ENCODE peak calls at places on chromosomes 6 and 20, in six cellular contexts. Y is central memory CD8-positive, alpha-beta T cell; R is activated naive CD8-positive, alpha-beta T cell treated with anti-CD3 and anti-CD28 coated beads, Interleukin-2, amount 10 ng/mL, durations not matched to agents 7 days and 5 days; N is activated CD8-positive, alpha-beta memory T cell treated with anti-CD3 and anti-CD28 coated beads, Interleukin-2, amount 10 ng/mL, durations not matched to agents 7 days and 5 days; F is left colon; J is left cardiac atrium. G is an unnamed sample.

GRCh38 chr20:25019381-25020155 is 27.0 kb upstream of the APMAP start:
- ATAC-seq in F (no peak), J (no peak), Y (no peak), N (no peak), R (no peak), G (no peak)

GRCh38 chr20:45257161-45257560 is 2.8 kb upstream of the SLPI start:
- ATAC-seq in F (no peak), R (no peak), Y (no peak), J (no peak), N (no peak), G (no peak)

GRCh38 chr6:106473807-106474206 is 113.3 kb downstream of the CRYBG1 start:
- ATAC-seq in F (no peak), N (no peak), J (no peak), R (no peak), Y (no peak), G (peak)

GRCh38 chr20:20837574-20838021 is 125.2 kb upstream of the RALGAPA2 start:
- ATAC-seq in N (no peak), J (peak), F (peak), Y (no peak), R (no peak), G (no peak)

GRCh38 chr6:53318429-53318828 is 30.3 kb downstream of the ELOVL5 start:
- ATAC-seq in Y (no peak), F (no peak), J (no peak), R (no peak), N (no peak), G (no peak)

GRCh38 chr6:156273065-156273711 is 504.0 kb upstream of the ARID1B start:
- ATAC-seq in Y (no peak), F (no peak), R (no peak), N (no peak), J (no peak), G (no peak)

GRCh38 chr20:40880063-40880715 is 148.4 kb upstream of the TOP1 start:
- ATAC-seq in R (no peak), Y (no peak), N (peak), J (no peak), F (no peak), G (no peak)

GRCh38 chr6:159683722-159684304 is 9.2 kb downstream of the SOD2 start:
- ATAC-seq in N (no peak), Y (no peak), R (no peak), F (no peak), J (no peak), G (no peak)

GRCh38 chr6:156396791-156397418 is 380.3 kb upstream of the ARID1B start:
- ATAC-seq in Y (peak), N (no peak), J (no peak), R (peak), F (no peak), G (peak)

GRCh38 chr6:169961772-169962561 is 210.5 kb downstream of the ERMARD start:
- ATAC-seq in Y (no peak), J (peak), N (no peak), F (no peak), R (peak), G (peak)

GRCh38 chr6:128139519-128139918 is 238.7 kb upstream of the THEMIS start:
- ATAC-seq in R (no peak), J (no peak), N (no peak), Y (no peak), F (peak), G (no peak)

GRCh38 chr6:34315780-34316179 is 67.0 kb upstream of the SMIM29 start:
- ATAC-seq in J (peak), N (no peak), R (peak), Y (no peak), F (no peak), G (peak)

GRCh38 chr6:53635322-53635721 is 30.2 kb downstream of the KLHL31 start:
- ATAC-seq in J (no peak), R (no peak), F (no peak), Y (no peak), N (no peak), G (no peak)

GRCh38 chr6:160275511-160276003 is 16.9 kb upstream of the SLC22A2 start:
- ATAC-seq in F (no peak), N (no peak), R (no peak), J (no peak), Y (no peak), G (no peak)

GRCh38 chr20:10795286-10796026 is 121.7 kb upstream of the JAG1 start:
- ATAC-seq in J (no peak), F (no peak), N (no peak), R (no peak), Y (no peak), G (no peak)

GRCh38 chr6:152726313-152726712 is 24.3 kb upstream of the VIP start:
- ATAC-seq in F (no peak), N (no peak), Y (no peak), R (no peak), J (no peak), G (no peak)

GRCh38 chr6:52392944-52393343 is 27.2 kb upstream of the EFHC1 start:
- ATAC-seq in R (no peak), Y (no peak), J (no peak), F (no peak), N (peak), G (peak)

GRCh38 chr20:38790210-38791053 is 15.1 kb upstream of the PPP1R16B start:
- ATAC-seq in R (peak), N (peak), F (peak), J (no peak), Y (no peak), G (no peak)

G was measured in activated T-helper 17 cell treated with anti-CD3 and anti-CD28 coated beads, Interleukin-2, amount 50 U/mL, for 72 hours.